ENCODE peak calls at places on chromosomes 4 and X, in six cellular contexts. M, D, H, F, W and B are unnamed samples.

GRCh38 chrX:17052210-17052609 is 105.8 kb downstream of the REPS2 start:
- DNase-seq in H (no peak), F (no peak), W (no peak), D (no peak), M (no peak), B (no peak)

GRCh38 chr4:111113591-111113990 is 490.7 kb upstream of the PITX2 start:
- DNase-seq in F (no peak), M (no peak), H (no peak), D (no peak), W (no peak), B (no peak)

GRCh38 chrX:96611619-96612362 is 72.9 kb upstream of the DIAPH2 start:
- DNase-seq in H (peak; percentile 58), W (no peak), F (no peak), D (peak; percentile 37), M (no peak), B (no peak)

GRCh38 chr4:137359691-137360315 is 172.5 kb downstream of the PCDH18 start:
- DNase-seq in W (no peak), H (peak; percentile 18), D (peak; percentile 14), M (no peak), F (no peak), B (no peak)

GRCh38 chr4:185811509-185812364 is at the start of gene SORBS2:
- DNase-seq in M (peak; percentile 80), H (peak; percentile 78), F (no peak), D (peak; percentile 65), W (no peak), B (peak; percentile 34)

GRCh38 chrX:26918633-26919032 is 544.5 kb downstream of the PPP4R3C start:
- DNase-seq in D (peak; percentile 57), H (peak; percentile 16), W (no peak), M (no peak), F (no peak), B (peak; percentile 8)

GRCh38 chr4:96670381-96670780 is 830.5 kb downstream of the PDHA2 start:
- DNase-seq in D (no peak), H (no peak), M (no peak), F (no peak), W (no peak), B (no peak)

GRCh38 chr4:66489783-66490452 is 819.6 kb upstream of the EPHA5 start:
- DNase-seq in F (no peak), M (no peak), H (no peak), W (no peak), D (peak; percentile 83), B (no peak)

GRCh38 chr4:186144596-186145569 is 40.4 kb downstream of the FAM149A start:
- DNase-seq in M (peak; percentile 83), W (peak; percentile 56), F (no peak), D (peak; percentile 69), H (peak; percentile 92), B (peak; percentile 90)

GRCh38 chrX:23287191-23287764 is 47.4 kb upstream of the PTCHD1 start:
- DNase-seq in W (no peak), H (no peak), D (no peak), M (no peak), F (no peak), B (no peak)